ENCODE peak calls at places on chromosomes 12 and 14, in seven cellular contexts. D, O, L, W, X, A and Y are unnamed samples.

GRCh38 chr14:21526672-21527319 is 650 bp upstream of the SALL2 start:
- DNase-seq in O (no peak), L (no peak), W (no peak), X (no peak), A (no peak), D (no peak), Y (no peak)

GRCh38 chr12:51744235-51744634 is 104.3 kb downstream of the FIGNL2 start:
- DNase-seq in A (no peak), L (no peak), W (no peak), X (no peak), D (no peak), O (no peak), Y (no peak)

GRCh38 chr14:104108570-104109060 is 23.1 kb downstream of the ASPG start:
- DNase-seq in D (no peak), A (no peak), W (no peak), L (no peak), X (no peak), O (no peak), Y (no peak)

GRCh38 chr14:87483651-87484260 is 509.2 kb downstream of the GALC start:
- DNase-seq in A (no peak), L (no peak), D (no peak), W (no peak), O (no peak), X (no peak), Y (no peak)

GRCh38 chr12:122031342-122032216 is 9.9 kb downstream of the BCL7A start:
- DNase-seq in A (peak), O (no peak), L (peak), D (peak), X (no peak), W (no peak), Y (no peak)

GRCh38 chr12:52645120-52645761 is 6.8 kb downstream of the KRT2 start:
- DNase-seq in D (no peak), X (peak), W (no peak), O (no peak), A (peak), L (no peak), Y (peak)

GRCh38 chr12:115149685-115150378 is 465.9 kb upstream of the TBX3 start:
- DNase-seq in A (no peak), X (no peak), W (peak), D (no peak), O (no peak), L (no peak), Y (no peak)

GRCh38 chr12:179131-179884 is 34.6 kb downstream of the SLC6A12 start:
- DNase-seq in D (peak), A (no peak), X (no peak), O (no peak), L (no peak), W (no peak), Y (no peak)

GRCh38 chr12:105764216-105764835 is 374.4 kb downstream of the NUAK1 start:
- DNase-seq in X (no peak), W (no peak), A (no peak), L (no peak), O (no peak), D (no peak), Y (no peak)

GRCh38 chr14:70416717-70417349 is at the start of gene SYNJ2BP:
- DNase-seq in W (peak), X (peak), L (peak), O (peak), D (peak), A (peak), Y (peak)

GRCh38 chr12:120914794-120915193 is 10.6 kb upstream of the SPPL3 start:
- DNase-seq in W (no peak), O (no peak), X (no peak), L (no peak), A (no peak), D (no peak), Y (no peak)

GRCh38 chr14:23186913-23187654 is 3.6 kb upstream of the SLC7A8 start:
- DNase-seq in D (peak), A (no peak), X (no peak), W (peak), L (no peak), O (no peak), Y (no peak)

GRCh38 chr14:96267336-96267735 is 11.3 kb downstream of the BDKRB1 start:
- DNase-seq in L (no peak), D (peak), O (no peak), W (peak), X (no peak), A (no peak), Y (no peak)

GRCh38 chr14:63448841-63449240 is 94.3 kb downstream of the PPP2R5E start:
- DNase-seq in X (no peak), A (no peak), D (no peak), O (no peak), W (no peak), L (no peak), Y (no peak)

GRCh38 chr12:13085968-13086686 is 17.3 kb downstream of the GSG1 start:
- DNase-seq in O (no peak), D (no peak), X (no peak), W (no peak), A (no peak), L (no peak), Y (no peak)

GRCh38 chr12:106274575-106275081 is 26.8 kb upstream of the CKAP4 start:
- DNase-seq in O (no peak), X (no peak), W (no peak), A (no peak), L (no peak), D (no peak), Y (no peak)

GRCh38 chr12:54324617-54325441 is at the start of gene COPZ1:
- DNase-seq in X (peak), W (peak), A (peak), D (peak), O (peak), L (peak), Y (peak)

GRCh38 chr12:75722714-75723200 is 211.3 kb upstream of the KRR1 start:
- DNase-seq in A (peak), X (no peak), D (peak), O (peak), L (no peak), W (peak), Y (peak)

GRCh38 chr14:44846232-44846824 is 115.4 kb downstream of the KLHL28 start:
- DNase-seq in D (peak), X (no peak), A (no peak), W (no peak), L (no peak), O (no peak), Y (no peak)

GRCh38 chr14:20412876-20413784 is at the start of gene TEP1:
- DNase-seq in O (peak), W (peak), X (peak), L (peak), D (peak), A (peak), Y (peak)

GRCh38 chr12:14910090-14910915 is 24.6 kb upstream of the MGP start:
- DNase-seq in L (no peak), A (no peak), O (no peak), D (no peak), W (no peak), X (no peak), Y (no peak)

GRCh38 chr14:68214431-68214830 is 394.9 kb downstream of the RAD51B start:
- DNase-seq in A (no peak), D (no peak), L (no peak), O (no peak), X (no peak), W (no peak), Y (no peak)

GRCh38 chr12:501722-502447 is 42.1 kb downstream of the B4GALNT3 start:
- DNase-seq in O (no peak), L (no peak), W (no peak), A (no peak), X (no peak), D (no peak), Y (no peak)

GRCh38 chr14:61260939-61261776 is 20.0 kb downstream of the TMEM30B start:
- DNase-seq in D (no peak), A (no peak), X (no peak), L (no peak), O (no peak), W (peak), Y (no peak)

GRCh38 chr12:20150835-20151234 is 217.5 kb upstream of the PDE3A start:
- DNase-seq in A (no peak), D (no peak), O (no peak), L (no peak), X (no peak), W (no peak), Y (no peak)

GRCh38 chr14:97299661-97300060 is 502.5 kb downstream of the VRK1 start:
- DNase-seq in W (no peak), X (peak), L (no peak), O (no peak), A (no peak), D (no peak), Y (no peak)

GRCh38 chr12:64625243-64626077 is 15.2 kb downstream of the RASSF3 start:
- DNase-seq in L (no peak), O (peak), A (peak), D (no peak), X (no peak), W (peak), Y (no peak)

GRCh38 chr12:93848453-93849120 is 171.4 kb downstream of the CRADD start:
- DNase-seq in O (no peak), X (no peak), D (no peak), W (no peak), L (no peak), A (no peak), Y (no peak)

GRCh38 chr12:117145597-117146154 is 44.6 kb downstream of the FBXO21 start:
- DNase-seq in L (no peak), D (no peak), W (no peak), X (no peak), A (no peak), O (no peak), Y (no peak)

GRCh38 chr12:85155791-85156190 is 119.6 kb downstream of the LRRIQ1 start:
- DNase-seq in W (peak), O (no peak), D (peak), L (no peak), A (no peak), X (no peak), Y (no peak)

GRCh38 chr12:125744201-125744600 is 679.0 kb downstream of the AACS start:
- DNase-seq in O (no peak), X (no peak), A (no peak), L (no peak), D (no peak), W (no peak), Y (no peak)

GRCh38 chr12:16062611-16063010 is 151.5 kb downstream of the DERA start:
- DNase-seq in D (no peak), X (no peak), W (no peak), O (no peak), A (no peak), L (no peak), Y (no peak)

GRCh38 chr12:116373610-116374606 is 96.4 kb upstream of the MED13L start:
- DNase-seq in X (no peak), W (no peak), L (no peak), D (no peak), O (no peak), A (no peak), Y (no peak)

GRCh38 chr14:87883750-87884149 is 109.2 kb downstream of the GALC start:
- DNase-seq in X (no peak), L (no peak), W (no peak), D (no peak), A (no peak), O (no peak), Y (no peak)

GRCh38 chr12:22083167-22083566 is 37.1 kb downstream of the CMAS start:
- DNase-seq in D (peak), X (no peak), W (peak), L (no peak), O (no peak), A (no peak), Y (no peak)

GRCh38 chr14:72906316-72906715 is 12.4 kb upstream of the DPF3 start:
- DNase-seq in D (no peak), W (peak), L (no peak), X (no peak), A (no peak), O (no peak), Y (no peak)

GRCh38 chr12:75606146-75606545 is 94.7 kb upstream of the KRR1 start:
- DNase-seq in D (no peak), O (no peak), X (no peak), A (no peak), W (no peak), L (no peak), Y (no peak)

GRCh38 chr12:123033392-123034021 is 53.0 kb downstream of the ARL6IP4 start:
- DNase-seq in X (no peak), D (no peak), L (no peak), W (no peak), O (no peak), A (no peak), Y (no peak)